ENCODE peak calls at places on chromosomes 12 and 14, in ten cellular contexts. B, O, N, R, F, V, P, Z, X and L are unnamed samples.

GRCh38 chr12:115185529-115185928 is 501.6 kb upstream of the TBX3 start:
- DNase-seq in N (no peak), P (no peak), Z (no peak), F (peak; percentile 26), R (no peak), B (no peak), V (no peak), X (no peak), O (no peak), L (no peak)

GRCh38 chr12:122687091-122687490 is 16.1 kb downstream of the HCAR2 start:
- DNase-seq in V (peak; percentile 48), X (no peak), Z (peak; percentile 62), N (no peak), R (no peak), F (peak; percentile 25), P (no peak), O (no peak), B (no peak), L (no peak)

GRCh38 chr12:55720071-55720564 is at the start of gene RDH5:
- DNase-seq in F (peak; percentile 89), R (no peak), O (no peak), N (peak; percentile 80), V (peak; percentile 90), B (peak; percentile 84), X (no peak), Z (no peak), P (peak; percentile 91), L (peak; percentile 93)

GRCh38 chr12:71135812-71136176 is 22.0 kb downstream of the TSPAN8 start:
- DNase-seq in R (no peak), F (no peak), O (no peak), V (no peak), Z (no peak), X (no peak), N (no peak), P (no peak), B (no peak), L (no peak)

GRCh38 chr14:25308244-25308643 is 258.3 kb upstream of the STXBP6 start:
- DNase-seq in O (no peak), V (peak; percentile 39), N (peak; percentile 0), F (no peak), R (no peak), P (no peak), X (no peak), B (no peak), Z (no peak), L (no peak)

GRCh38 chr12:89261210-89261609 is 91.1 kb downstream of the DUSP6 start:
- DNase-seq in F (no peak), N (no peak), B (no peak), Z (no peak), P (no peak), O (no peak), R (no peak), V (no peak), X (no peak), L (no peak)

GRCh38 chr12:132437252-132438138 is 52.5 kb upstream of the FBRSL1 start:
- DNase-seq in B (no peak), P (no peak), O (no peak), X (no peak), V (no peak), Z (no peak), N (no peak), F (no peak), R (no peak), L (no peak)

GRCh38 chr14:23379331-23380196 is 2.7 kb downstream of the CMTM5 start:
- DNase-seq in F (peak; percentile 17), N (peak; percentile 46), B (no peak), Z (peak; percentile 77), R (no peak), O (peak; percentile 28), X (no peak), V (peak; percentile 75), P (peak; percentile 75), L (no peak)

GRCh38 chr12:98498635-98499034 is 16.8 kb upstream of the TMPO start:
- DNase-seq in O (no peak), X (no peak), Z (no peak), P (no peak), B (no peak), R (no peak), V (no peak), F (no peak), N (no peak), L (no peak)

GRCh38 chr14:102878174-102878969 is 44.1 kb upstream of the AMN start:
- DNase-seq in B (no peak), P (no peak), Z (no peak), V (peak; percentile 44), R (no peak), X (no peak), F (no peak), O (no peak), N (peak; percentile 10), L (no peak)

GRCh38 chr12:111439657-111440151 is 34.0 kb downstream of the SH2B3 start:
- DNase-seq in P (no peak), F (no peak), O (no peak), Z (no peak), B (no peak), R (no peak), V (no peak), X (no peak), N (no peak), L (peak; percentile 58)

GRCh38 chr12:111441107-111441928 is 35.6 kb downstream of the SH2B3 start:
- DNase-seq in O (no peak), P (peak; percentile 9), F (no peak), V (no peak), R (no peak), Z (no peak), X (no peak), B (no peak), N (no peak), L (peak; percentile 17)

GRCh38 chr12:111442301-111443045 is 36.8 kb downstream of the SH2B3 start:
- DNase-seq in N (no peak), V (peak; percentile 44), Z (no peak), B (no peak), X (no peak), P (peak; percentile 22), O (no peak), R (no peak), F (no peak), L (peak; percentile 66)

GRCh38 chr12:111440152-111440551 is 34.4 kb downstream of the SH2B3 start:
- DNase-seq in V (no peak), Z (no peak), O (no peak), B (no peak), R (no peak), X (no peak), F (no peak), P (no peak), N (no peak), L (peak; percentile 63)

DNA sequence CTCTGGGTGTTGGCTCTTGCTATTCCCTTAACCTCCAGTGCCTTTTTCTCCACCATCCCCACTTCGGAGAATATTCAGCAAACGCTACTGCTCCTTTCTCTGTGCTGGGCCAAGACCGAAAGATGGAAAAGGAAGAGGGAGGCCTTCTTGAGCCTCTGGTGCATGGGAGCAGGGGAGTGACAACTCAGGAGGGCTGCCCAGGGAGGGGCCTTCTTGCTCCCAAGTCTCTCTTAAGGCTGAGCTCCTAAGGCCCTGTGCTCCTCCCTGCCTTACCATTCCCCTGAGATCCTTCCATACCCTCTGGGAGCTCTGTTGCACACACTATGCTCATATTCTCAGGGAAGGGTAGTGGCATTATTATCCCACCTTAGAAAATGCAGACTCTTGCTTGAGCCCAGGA is 34.9 kb downstream of the SH2B3 start:
- DNase-seq in V (no peak), O (no peak), P (peak; percentile 5), R (no peak), Z (no peak), N (no peak), F (no peak), B (no peak), X (no peak), L (peak; percentile 50)
- H3K27ac ChIP-seq in V (no peak overlapping the region), O (no peak overlapping the region), P (peak overlapping the region; percentile 88), R (no peak overlapping the region), Z (peak overlapping the region; percentile 59), N (no peak overlapping the region), F (no peak overlapping the region), B (peak overlapping the region; percentile 18), X (no peak overlapping the region), L (peak overlapping the region; percentile 46)

GRCh38 chr12:11719678-11720099 is 70.2 kb downstream of the ETV6 start:
- DNase-seq in V (peak; percentile 39), B (no peak), O (no peak), F (peak; percentile 98), N (no peak), X (no peak), R (no peak), Z (no peak), P (peak; percentile 80), L (peak; percentile 76)
- TF ChIP-seq POLR2A in V (no peak), B (no peak), O (no peak), F (peak; percentile 87), N (no peak), X (no peak), R (no peak), Z (no peak), P (no peak), L (no peak)

DNA sequence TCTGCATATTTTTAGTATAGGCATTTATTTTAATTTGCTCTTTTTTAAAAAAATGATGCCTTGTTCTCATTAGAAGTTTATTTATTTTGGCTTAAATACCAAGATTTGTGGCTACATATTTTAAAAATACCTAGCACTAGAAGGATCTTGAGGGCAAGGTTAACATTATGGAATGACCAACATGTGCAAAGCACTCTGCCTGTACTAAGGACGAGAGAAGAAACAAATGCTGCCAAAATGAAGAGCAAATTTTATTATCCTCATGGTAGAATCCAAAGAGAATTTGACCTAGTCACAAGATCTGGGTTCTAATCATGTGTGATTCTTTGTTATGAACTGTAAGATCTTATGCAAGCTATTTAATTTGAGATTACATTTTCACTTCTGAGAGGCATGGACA is 2.8 kb downstream of the CAND1 start:
- DNase-seq in V (no peak), F (peak; percentile 51), O (no peak), P (no peak), R (no peak), X (no peak), N (no peak), Z (no peak), B (no peak), L (no peak)
- H3K4me1 ChIP-seq in V (peaks cover 72% of the 10 kb centered on the region), F (peaks cover 13% of the 10 kb centered on the region), O (peaks cover 19% of the 10 kb centered on the region), P (peaks cover 40% of the 10 kb centered on the region), R (no peaks in the 10 kb centered on the region), X (peaks cover 62% of the 10 kb centered on the region), N (peaks cover 60% of the 10 kb centered on the region), Z (peaks cover 7% of the 10 kb centered on the region), B (no peaks in the 10 kb centered on the region), L (peaks cover 77% of the 10 kb centered on the region)

GRCh38 chr12:74349925-74350324 is 187.7 kb upstream of the ATXN7L3B start:
- DNase-seq in O (no peak), N (no peak), R (no peak), F (no peak), V (no peak), P (no peak), B (no peak), Z (no peak), X (no peak), L (no peak)
- H3K27ac ChIP-seq in O (no peak overlapping the region), N (no peak overlapping the region), R (no peak overlapping the region), F (no peak overlapping the region), V (no peak overlapping the region), P (no peak overlapping the region), B (no peak overlapping the region), Z (no peak overlapping the region), X (no peak overlapping the region), L (no peak overlapping the region)

GRCh38 chr14:99030436-99030835 is 241.6 kb downstream of the BCL11B start:
- DNase-seq in B (no peak), N (no peak), R (no peak), F (no peak), P (no peak), X (no peak), O (no peak), Z (no peak), V (no peak), L (no peak)
- TF ChIP-seq POLR2A in B (no peak), N (no peak), R (no peak), F (no peak), P (no peak), X (no peak), O (no peak), Z (no peak), V (no peak), L (no peak)